ENCODE peak calls at places on chromosomes 12 and 14, in ten cellular contexts. C, O, G, N, M, E, A, S, Q and K are unnamed samples.

GRCh38 chr12:14884458-14884878 is 1.2 kb downstream of the MGP start:
- DNase-seq in Q (no peak), N (peak), A (no peak), O (peak), C (peak), G (no peak), E (no peak), M (peak), S (peak), K (peak)

GRCh38 chr12:129332286-129332685 is 479.0 kb downstream of the GLT1D1 start:
- DNase-seq in E (no peak), A (no peak), Q (no peak), S (no peak), N (no peak), M (no peak), O (no peak), G (no peak), C (no peak), K (no peak)

GRCh38 chr14:55446833-55447232 is 6.4 kb upstream of the TBPL2 start:
- DNase-seq in G (no peak), M (no peak), S (no peak), O (peak), A (no peak), C (no peak), N (no peak), Q (no peak), E (no peak), K (no peak)

GRCh38 chr12:92471551-92471950 is 231.2 kb upstream of the PLEKHG7 start:
- DNase-seq in O (no peak), G (no peak), M (no peak), C (no peak), E (no peak), S (no peak), N (no peak), A (no peak), Q (no peak), K (no peak)

GRCh38 chr12:111685322-111685810 is 390 bp downstream of the BRAP start:
- DNase-seq in M (no peak), G (no peak), C (no peak), N (no peak), O (peak), Q (no peak), A (no peak), E (no peak), S (no peak), K (no peak)

GRCh38 chr12:93108958-93109357 is 179.9 kb upstream of the EEA1 start:
- DNase-seq in Q (no peak), M (no peak), C (no peak), A (no peak), O (no peak), E (no peak), N (no peak), S (no peak), G (no peak), K (no peak)

GRCh38 chr14:35438910-35439713 is 34.6 kb upstream of the NFKBIA start:
- DNase-seq in A (no peak), Q (no peak), O (no peak), N (no peak), M (no peak), S (peak), E (no peak), C (no peak), G (peak), K (no peak)

GRCh38 chr12:95446511-95446910 is 27.4 kb upstream of the METAP2 start:
- DNase-seq in C (no peak), N (peak), S (no peak), A (peak), M (no peak), O (no peak), G (peak), E (no peak), Q (no peak), K (no peak)

GRCh38 chr12:66111605-66112004 is 18.9 kb downstream of the LLPH start:
- DNase-seq in Q (no peak), S (no peak), N (no peak), G (no peak), A (no peak), E (no peak), O (no peak), M (no peak), C (no peak), K (no peak)

GRCh38 chr14:100529561-100530031 is 57.6 kb downstream of the BEGAIN start:
- DNase-seq in A (peak), E (no peak), Q (no peak), C (no peak), G (no peak), S (no peak), N (no peak), O (no peak), M (no peak), K (no peak)

GRCh38 chr14:102095231-102095870 is 8.5 kb upstream of the HSP90AA1 start:
- DNase-seq in A (no peak), E (no peak), M (no peak), Q (no peak), S (no peak), N (no peak), C (no peak), G (no peak), O (no peak), K (no peak)

GRCh38 chr12:83122623-83122934 is 435.9 kb downstream of the TMTC2 start:
- DNase-seq in O (no peak), G (no peak), S (no peak), Q (no peak), C (no peak), N (no peak), E (no peak), M (no peak), A (no peak), K (no peak)

GRCh38 chr12:56377310-56377988 is 14.8 kb upstream of the APOF start:
- DNase-seq in M (no peak), A (no peak), G (peak), E (no peak), S (no peak), N (no peak), C (no peak), Q (peak), O (peak), K (no peak)

GRCh38 chr12:124006582-124007170 is 33.7 kb downstream of the ZNF664 start:
- DNase-seq in O (no peak), S (no peak), Q (no peak), G (no peak), M (no peak), N (no peak), C (no peak), E (no peak), A (no peak), K (no peak)

GRCh38 chr12:538731-539539 is 79.2 kb downstream of the B4GALNT3 start:
- DNase-seq in A (no peak), O (peak), E (no peak), N (peak), S (peak), G (no peak), Q (no peak), C (peak), M (no peak), K (peak)

GRCh38 chr14:26104686-26105085 is 493.1 kb downstream of the NOVA1 start:
- DNase-seq in A (no peak), C (no peak), E (no peak), Q (no peak), O (no peak), N (no peak), S (no peak), G (peak), M (no peak), K (no peak)

GRCh38 chr12:128266559-128267245 is at the start of gene TMEM132C:
- DNase-seq in A (no peak), N (no peak), E (no peak), G (peak), Q (no peak), O (no peak), S (no peak), C (no peak), M (no peak), K (no peak)

GRCh38 chr12:114747156-114747555 is 63.2 kb upstream of the TBX3 start:
- DNase-seq in C (no peak), O (no peak), E (no peak), S (no peak), Q (no peak), G (no peak), N (no peak), M (no peak), A (no peak), K (no peak)

GRCh38 chr14:81200041-81200440 is 20.7 kb downstream of the GTF2A1 start:
- DNase-seq in N (no peak), Q (no peak), E (no peak), O (no peak), S (no peak), A (no peak), C (no peak), G (no peak), M (no peak), K (no peak)

GRCh38 chr14:104315169-104315568 is 176.8 kb downstream of the KIF26A start:
- DNase-seq in G (no peak), A (no peak), S (no peak), Q (no peak), O (no peak), N (peak), E (no peak), C (no peak), M (no peak), K (no peak)

GRCh38 chr12:87384226-87384625 is 645.0 kb downstream of the C12orf50 start:
- DNase-seq in N (no peak), A (no peak), G (no peak), O (no peak), E (no peak), Q (no peak), M (no peak), S (no peak), C (no peak), K (no peak)

GRCh38 chr14:87230726-87231125 is 762.3 kb downstream of the GALC start:
- DNase-seq in C (no peak), O (no peak), M (no peak), G (no peak), Q (no peak), A (no peak), S (no peak), E (no peak), N (no peak), K (no peak)

GRCh38 chr12:95551305-95551704 is at the start of gene USP44:
- DNase-seq in M (no peak), A (no peak), E (no peak), N (no peak), G (peak), Q (no peak), S (no peak), C (no peak), O (no peak), K (no peak)

GRCh38 chr12:109189291-109189690 is 72.9 kb downstream of the ACACB start:
- DNase-seq in C (no peak), S (no peak), G (no peak), E (no peak), Q (no peak), O (no peak), A (no peak), N (no peak), M (no peak), K (no peak)

GRCh38 chr12:78034025-78034424 is 203.3 kb downstream of the NAV3 start:
- DNase-seq in S (no peak), O (no peak), C (no peak), E (no peak), M (no peak), A (no peak), G (no peak), N (no peak), Q (no peak), K (no peak)

GRCh38 chr14:64912256-64912655 is 2.0 kb upstream of the CHURC1 start:
- DNase-seq in O (no peak), Q (no peak), E (no peak), G (no peak), C (no peak), A (no peak), M (no peak), S (no peak), N (no peak), K (no peak)

GRCh38 chr12:89064151-89064550 is 288.1 kb downstream of the DUSP6 start:
- DNase-seq in C (no peak), O (no peak), S (no peak), G (no peak), A (no peak), Q (no peak), E (no peak), M (no peak), N (no peak), K (no peak)

GRCh38 chr12:62625238-62625637 is 158.6 kb downstream of the MON2 start:
- DNase-seq in M (no peak), O (no peak), N (no peak), G (no peak), Q (no peak), S (no peak), C (no peak), A (no peak), E (no peak), K (no peak)

GRCh38 chr12:66232258-66232657 is 43.2 kb downstream of the IRAK3 start:
- DNase-seq in S (peak), E (no peak), C (peak), A (no peak), G (no peak), O (no peak), M (no peak), N (no peak), Q (no peak), K (no peak)

GRCh38 chr12:65615091-65615490 is 209.2 kb upstream of the HMGA2 start:
- DNase-seq in N (no peak), E (no peak), G (no peak), C (no peak), Q (no peak), M (no peak), O (no peak), S (no peak), A (no peak), K (no peak)

GRCh38 chr12:110937104-110937641 is 16.8 kb upstream of the MYL2 start:
- DNase-seq in G (peak), Q (peak), S (peak), E (peak), N (peak), M (no peak), O (peak), A (peak), C (peak), K (peak)

GRCh38 chr14:99259327-99259726 is 12.7 kb downstream of the BCL11B start:
- DNase-seq in S (no peak), G (no peak), E (no peak), Q (no peak), A (no peak), M (no peak), C (no peak), O (no peak), N (no peak), K (no peak)

GRCh38 chr12:5739862-5740370 is 205.1 kb downstream of the ANO2 start:
- DNase-seq in A (no peak), O (no peak), G (no peak), C (no peak), N (no peak), M (no peak), E (no peak), S (no peak), Q (no peak), K (no peak)